ENCODE peak calls at places on chromosome 16, in nine cellular contexts. N is body of pancreas, B is stomach, T is sigmoid colon, R is GM12892, S is tibial nerve, Y is K562, F is IMR-90, V is H1. L is an unnamed sample.

GRCh38 chr16:80986557-80986956 is 20.1 kb downstream of the CMC2 start:
- DNase-seq in N (no peak), B (no peak), T (no peak), R (no peak), S (no peak), Y (no peak), F (no peak), V (no peak), L (no peak)

GRCh38 chr16:22316411-22316811 is 19.2 kb downstream of the POLR3E start:
- DNase-seq in N (no peak), B (no peak), T (peak), R (no peak), S (no peak), Y (no peak), F (no peak), V (no peak), L (no peak)

GRCh38 chr16:3609895-3610697 is 1.3 kb downstream of the SLX4 start:
- DNase-seq in N (no peak), B (no peak), T (no peak), R (no peak), S (no peak), Y (no peak), F (no peak), V (no peak), L (no peak)

GRCh38 chr16:58853830-58854229 is 119.7 kb upstream of the GOT2 start:
- DNase-seq in N (no peak), B (no peak), T (no peak), R (no peak), S (no peak), Y (no peak), F (no peak), V (no peak), L (peak)

GRCh38 chr16:55263271-55264250 is 60.4 kb upstream of the IRX6 start:
- DNase-seq in N (no peak), B (no peak), T (no peak), R (no peak), S (no peak), Y (no peak), F (no peak), V (no peak), L (no peak)

GRCh38 chr16:2614761-2615191 is 67.5 kb upstream of the KCTD5 start:
- DNase-seq in N (no peak), B (no peak), T (no peak), R (no peak), S (no peak), Y (no peak), F (no peak), V (no peak), L (no peak)

GRCh38 chr16:54591816-54592246 is 305.2 kb upstream of the IRX3 start:
- DNase-seq in N (no peak), B (no peak), T (no peak), R (no peak), S (no peak), Y (no peak), F (no peak), V (no peak), L (no peak)

GRCh38 chr16:30137897-30138296 is 14.9 kb upstream of the MAPK3 start:
- DNase-seq in N (no peak), B (no peak), T (no peak), R (no peak), S (no peak), Y (no peak), F (no peak), V (no peak), L (no peak)

GRCh38 chr16:9364721-9365693 is 273.6 kb downstream of the HAPSTR1 start:
- DNase-seq in N (peak), B (no peak), T (peak), R (no peak), S (peak), Y (no peak), F (no peak), V (peak), L (no peak)

GRCh38 chr16:19114359-19115147 is 789 bp downstream of the ITPRIPL2 start:
- DNase-seq in N (peak), B (peak), T (peak), R (peak), S (peak), Y (no peak), F (peak), V (peak), L (no peak)

GRCh38 chr16:12551946-12552345 is 251.7 kb downstream of the CPPED1 start:
- DNase-seq in N (no peak), B (no peak), T (no peak), R (no peak), S (no peak), Y (no peak), F (peak), V (no peak), L (no peak)

GRCh38 chr16:23821467-23821866 is 14.3 kb upstream of the PRKCB start:
- DNase-seq in N (no peak), B (no peak), T (no peak), R (no peak), S (no peak), Y (no peak), F (no peak), V (no peak), L (no peak)

GRCh38 chr16:4407543-4408322 is 8.7 kb downstream of the CORO7 start:
- DNase-seq in N (no peak), B (no peak), T (peak), R (no peak), S (no peak), Y (no peak), F (peak), V (no peak), L (no peak)

GRCh38 chr16:71883193-71883848 is 661 bp downstream of the ZNF821 start:
- DNase-seq in N (peak), B (no peak), T (peak), R (peak), S (peak), Y (peak), F (peak), V (peak), L (peak)

GRCh38 chr16:31869511-31870201 is 4.0 kb upstream of the ZNF267 start:
- DNase-seq in N (no peak), B (no peak), T (no peak), R (no peak), S (peak), Y (no peak), F (peak), V (no peak), L (peak)

GRCh38 chr16:64615647-64616280 is 506.1 kb downstream of the CDH11 start:
- DNase-seq in N (peak), B (no peak), T (no peak), R (no peak), S (no peak), Y (no peak), F (peak), V (peak), L (no peak)

GRCh38 chr16:89892055-89892630 is 18.8 kb downstream of the TCF25 start:
- DNase-seq in N (no peak), B (no peak), T (no peak), R (no peak), S (no peak), Y (no peak), F (no peak), V (no peak), L (no peak)

GRCh38 chr16:21628196-21628726 is 24.1 kb downstream of the IGSF6 start:
- DNase-seq in N (no peak), B (no peak), T (no peak), R (no peak), S (no peak), Y (no peak), F (no peak), V (no peak), L (no peak)

GRCh38 chr16:3017806-3018506 is at the start of gene CLDN6:
- DNase-seq in N (peak), B (no peak), T (no peak), R (no peak), S (no peak), Y (peak), F (no peak), V (peak), L (no peak)

GRCh38 chr16:4388275-4389021 is 16.8 kb downstream of the VASN start:
- DNase-seq in N (peak), B (no peak), T (no peak), R (no peak), S (no peak), Y (no peak), F (no peak), V (peak), L (no peak)

GRCh38 chr16:22321340-22322001 is 24.3 kb downstream of the POLR3E start:
- DNase-seq in N (peak), B (peak), T (peak), R (peak), S (peak), Y (peak), F (peak), V (peak), L (peak)

GRCh38 chr16:887846-888245 is 82.9 kb downstream of the LMF1 start:
- DNase-seq in N (no peak), B (no peak), T (peak), R (no peak), S (no peak), Y (no peak), F (no peak), V (no peak), L (no peak)

GRCh38 chr16:81181013-81181720 is 57.3 kb upstream of the BCO1 start:
- DNase-seq in N (peak), B (peak), T (peak), R (no peak), S (peak), Y (peak), F (peak), V (peak), L (peak)

GRCh38 chr16:19884611-19885455 is at the start of gene GPRC5B:
- DNase-seq in N (peak), B (peak), T (peak), R (peak), S (peak), Y (peak), F (peak), V (peak), L (peak)

GRCh38 chr16:29806641-29807425 is 504 bp downstream of the MAZ start:
- DNase-seq in N (peak), B (peak), T (peak), R (no peak), S (no peak), Y (peak), F (no peak), V (peak), L (peak)

GRCh38 chr16:8866118-8866883 is 2.5 kb downstream of the CARHSP1 start:
- DNase-seq in N (peak), B (peak), T (peak), R (no peak), S (peak), Y (no peak), F (no peak), V (peak), L (no peak)

GRCh38 chr16:4874686-4875085 is 27.4 kb downstream of the UBN1 start:
- DNase-seq in N (no peak), B (no peak), T (no peak), R (no peak), S (no peak), Y (no peak), F (no peak), V (no peak), L (no peak)

GRCh38 chr16:82627811-82628339 is 1.1 kb downstream of the CDH13 start:
- DNase-seq in N (no peak), B (peak), T (peak), R (no peak), S (no peak), Y (no peak), F (peak), V (no peak), L (peak)

GRCh38 chr16:87369796-87370719 is 13.5 kb downstream of the FBXO31 start:
- DNase-seq in N (no peak), B (no peak), T (no peak), R (no peak), S (no peak), Y (no peak), F (no peak), V (no peak), L (no peak)

GRCh38 chr16:78962457-78962929 is 638.0 kb downstream of the MAF start:
- DNase-seq in N (no peak), B (no peak), T (no peak), R (no peak), S (no peak), Y (no peak), F (no peak), V (no peak), L (no peak)

GRCh38 chr16:86874141-86874540 is 295.8 kb downstream of the FOXL1 start:
- DNase-seq in N (no peak), B (no peak), T (no peak), R (peak), S (no peak), Y (peak), F (no peak), V (peak), L (peak)

GRCh38 chr16:873243-873661 is 72.7 kb upstream of the GNG13 start:
- DNase-seq in N (no peak), B (no peak), T (no peak), R (no peak), S (no peak), Y (no peak), F (no peak), V (no peak), L (no peak)

GRCh38 chr16:51430716-51431369 is 279.8 kb upstream of the SALL1 start:
- DNase-seq in N (no peak), B (no peak), T (no peak), R (no peak), S (no peak), Y (no peak), F (no peak), V (no peak), L (no peak)

GRCh38 chr16:82605863-82606620 is 20.7 kb upstream of the CDH13 start:
- DNase-seq in N (no peak), B (no peak), T (no peak), R (no peak), S (no peak), Y (no peak), F (no peak), V (no peak), L (no peak)

GRCh38 chr16:70685938-70686375 is at the start of gene MTSS2:
- DNase-seq in N (peak), B (peak), T (peak), R (no peak), S (peak), Y (peak), F (peak), V (peak), L (peak)
- TF ChIP-seq POLR2A in N (peak), B (no peak), T (no peak), R (no peak), S (peak), Y (no peak), F (no peak), V (peak), L (peak)

GRCh38 chr16:88432174-88432573 is 20.9 kb upstream of the ZFPM1 start:
- DNase-seq in N (no peak), B (no peak), T (no peak), R (no peak), S (no peak), Y (no peak), F (no peak), V (no peak), L (no peak)

GRCh38 chr16:88429387-88430184 is 23.5 kb upstream of the ZFPM1 start:
- DNase-seq in N (no peak), B (no peak), T (no peak), R (no peak), S (no peak), Y (no peak), F (no peak), V (no peak), L (no peak)

GRCh38 chr16:88431651-88432050 is 21.4 kb upstream of the ZFPM1 start:
- DNase-seq in N (no peak), B (no peak), T (no peak), R (no peak), S (no peak), Y (no peak), F (no peak), V (no peak), L (no peak)

GRCh38 chr16:88430185-88430523 is 22.9 kb upstream of the ZFPM1 start:
- DNase-seq in N (no peak), B (no peak), T (no peak), R (no peak), S (no peak), Y (no peak), F (no peak), V (no peak), L (no peak)

GRCh38 chr16:88430524-88431446 is 22.3 kb upstream of the ZFPM1 start:
- DNase-seq in N (no peak), B (no peak), T (no peak), R (peak), S (no peak), Y (peak), F (no peak), V (peak), L (no peak)
- TF ChIP-seq POLR2A in N (peak), B (no peak), T (no peak), R (peak), S (no peak), Y (no peak), F (no peak), V (no peak), L (no peak)

GRCh38 chr16:88870608-88871348 is 4.3 kb upstream of the PABPN1L start:
- DNase-seq in N (no peak), B (no peak), T (no peak), R (no peak), S (no peak), Y (peak), F (no peak), V (no peak), L (no peak)
- TF ChIP-seq POLR2A in N (no peak), B (no peak), T (no peak), R (no peak), S (no peak), Y (peak), F (no peak), V (no peak), L (no peak)

GRCh38 chr16:57185945-57186629 is at the start of the genes PSME3IP1 and RSPRY1:
- DNase-seq in N (peak), B (peak), T (peak), R (peak), S (peak), Y (peak), F (peak), V (peak), L (peak)
- TF ChIP-seq POLR2A in N (peak), B (no peak), T (peak), R (peak), S (peak), Y (peak), F (peak), V (no peak), L (peak)

GRCh38 chr16:66932076-66932475 is 2.1 kb downstream of the CIAO2B start:
- DNase-seq in N (no peak), B (peak), T (no peak), R (no peak), S (no peak), Y (no peak), F (no peak), V (no peak), L (no peak)

GRCh38 chr16:66933776-66934137 is 445 bp downstream of the CIAO2B start:
- DNase-seq in N (no peak), B (no peak), T (no peak), R (no peak), S (no peak), Y (no peak), F (peak), V (no peak), L (no peak)

GRCh38 chr16:66935319-66936011 is at the start of gene CES2:
- DNase-seq in N (peak), B (peak), T (no peak), R (no peak), S (no peak), Y (no peak), F (peak), V (no peak), L (no peak)

GRCh38 chr16:66936462-66936861 is 1.1 kb downstream of the CES2 start:
- DNase-seq in N (no peak), B (peak), T (no peak), R (peak), S (no peak), Y (no peak), F (no peak), V (no peak), L (no peak)

GRCh38 chr16:66934138-66934838 is at the start of gene CIAO2B:
- DNase-seq in N (peak), B (peak), T (peak), R (peak), S (peak), Y (peak), F (peak), V (peak), L (peak)
- TF ChIP-seq POLR2A in N (peak), B (peak), T (peak), R (peak), S (peak), Y (peak), F (peak), V (peak), L (peak)

GRCh38 chr16:15704545-15704987 is 54.5 kb downstream of the NDE1 start:
- DNase-seq in N (peak), B (peak), T (peak), R (peak), S (peak), Y (peak), F (peak), V (peak), L (peak)
- TF ChIP-seq POLR2A in N (no peak), B (no peak), T (no peak), R (no peak), S (no peak), Y (no peak), F (no peak), V (no peak), L (no peak)

GRCh38 chr16:11204513-11205047 is 51.4 kb downstream of the SOCS1 start:
- DNase-seq in N (no peak), B (no peak), T (no peak), R (no peak), S (no peak), Y (no peak), F (no peak), V (no peak), L (no peak)
- TF ChIP-seq POLR2A in N (no peak), B (no peak), T (no peak), R (no peak), S (no peak), Y (no peak), F (no peak), V (no peak), L (no peak)

GRCh38 chr16:35564889-35565288 is 2105.5 kb downstream of the TP53TG3F start:
- DNase-seq in N (no peak), B (no peak), T (no peak), R (no peak), S (no peak), Y (no peak), F (no peak), V (no peak), L (no peak)
- TF ChIP-seq POLR2A in N (no peak), B (no peak), T (no peak), R (no peak), S (no peak), Y (no peak), F (no peak), V (no peak), L (no peak)

DNA sequence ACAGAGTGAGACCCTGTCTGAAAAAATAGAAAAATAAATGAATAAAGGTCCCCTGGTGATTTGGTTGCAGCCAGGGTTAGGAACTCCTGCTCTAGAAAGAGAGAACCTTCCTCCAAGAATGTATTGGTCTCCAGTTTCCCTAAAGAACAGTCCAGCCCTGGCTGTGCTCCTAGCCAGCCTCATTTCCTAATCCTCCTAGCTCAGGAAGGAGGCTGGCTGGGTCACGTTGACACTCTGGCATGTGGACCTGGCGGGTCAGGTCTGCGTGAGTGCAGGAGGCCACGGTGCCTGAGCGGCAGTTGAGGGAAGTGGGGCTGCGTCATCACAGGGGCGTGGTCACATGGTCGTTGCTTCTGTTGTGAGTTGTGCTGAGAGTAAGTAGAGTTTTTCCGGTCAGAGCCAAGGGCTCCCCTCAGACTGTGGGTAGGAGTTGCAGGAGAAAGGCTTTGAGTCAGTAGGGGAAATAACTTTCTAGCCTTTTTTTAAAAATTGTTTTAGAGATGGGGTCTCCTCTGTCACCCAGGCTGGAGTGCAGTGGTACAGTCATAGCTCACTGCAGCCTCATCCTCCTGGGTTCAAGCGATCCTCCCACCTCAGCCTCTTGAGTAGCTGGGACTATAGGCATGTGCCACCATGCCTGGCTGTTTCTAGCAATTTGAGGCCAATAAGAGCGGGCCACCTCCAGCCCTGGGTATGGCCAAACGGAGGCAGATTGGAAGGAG is 194.0 kb upstream of the CIBAR2 start:
- DNase-seq in N (peak), B (peak), T (peak), R (peak), S (peak), Y (peak), F (peak), V (no peak), L (peak)
- TF ChIP-seq POLR2A in N (peak), B (no peak), T (no peak), R (no peak), S (peak), Y (peak), F (no peak), V (no peak), L (no peak)

GRCh38 chr16:77775911-77776909 is 12.2 kb upstream of the VAT1L start:
- DNase-seq in N (no peak), B (no peak), T (no peak), R (no peak), S (no peak), Y (no peak), F (peak), V (no peak), L (no peak)
- TF ChIP-seq POLR2A in N (no peak), B (no peak), T (no peak), R (no peak), S (no peak), Y (no peak), F (no peak), V (no peak), L (no peak)